ENCODE peak calls at places on chromosomes 11 and 22, in four cellular contexts. Z is heart right ventricle, D is HAP-1, X is body of pancreas. W is an unnamed sample.
A peak's percentile ranks its signal among the peaks of the same experiment; 100 is the strongest.

GRCh38 chr11:94768602-94769511 is 701 bp downstream of the AMOTL1 start:
- DNase-seq in Z (peak; percentile 58), D (no peak), X (peak; percentile 48), W (no peak)

GRCh38 chr11:9330387-9331384 is 16.3 kb upstream of the TMEM41B start:
- DNase-seq in Z (no peak), D (no peak), X (no peak), W (no peak)

GRCh38 chr22:49101225-49101624 is 726.4 kb downstream of the BRD1 start:
- DNase-seq in Z (no peak), D (no peak), X (no peak), W (no peak)

GRCh38 chr11:11155962-11156815 is 196.9 kb downstream of the CSNK2A3 start:
- DNase-seq in Z (no peak), D (peak; percentile 11), X (no peak), W (peak; percentile 75)

GRCh38 chr11:109486129-109486528 is 64.1 kb downstream of the C11orf87 start:
- DNase-seq in Z (no peak), D (no peak), X (no peak), W (no peak)

GRCh38 chr22:47043835-47044721 is 281.6 kb downstream of the TBC1D22A start:
- DNase-seq in Z (no peak), D (no peak), X (peak; percentile 87), W (no peak)

GRCh38 chr11:94511932-94512781 is at the start of gene C11orf97:
- DNase-seq in Z (peak; percentile 45), D (no peak), X (peak; percentile 73), W (peak; percentile 89)

GRCh38 chr22:24400726-24401596 is 26.4 kb upstream of the ADORA2A start:
- DNase-seq in Z (no peak), D (no peak), X (no peak), W (no peak)

GRCh38 chr11:115501895-115502589 is 2.2 kb downstream of the CADM1 start:
- DNase-seq in Z (no peak), D (peak; percentile 9), X (no peak), W (peak; percentile 38)

GRCh38 chr11:129279326-129280026 is 87.4 kb upstream of the ARHGAP32 start:
- DNase-seq in Z (peak; percentile 69), D (peak; percentile 69), X (peak; percentile 80), W (peak; percentile 85)

GRCh38 chr22:40247976-40248375 is 70.3 kb downstream of the TNRC6B start:
- DNase-seq in Z (no peak), D (no peak), X (no peak), W (no peak)

GRCh38 chr11:60891103-60891741 is 15.2 kb downstream of the PRPF19 start:
- DNase-seq in Z (no peak), D (no peak), X (no peak), W (no peak)

GRCh38 chr11:88266157-88266556 is 71.4 kb downstream of the CTSC start:
- DNase-seq in Z (no peak), D (no peak), X (no peak), W (no peak)

GRCh38 chr11:120564573-120565301 is 53.2 kb downstream of the GRIK4 start:
- DNase-seq in Z (peak; percentile 51), D (no peak), X (peak; percentile 27), W (peak; percentile 76)

GRCh38 chr11:132028380-132029240 is 658.2 kb downstream of the NTM start:
- DNase-seq in Z (peak; percentile 11), D (no peak), X (peak; percentile 59), W (peak; percentile 72)

GRCh38 chr11:61919113-61919840 is 1.9 kb upstream of the RAB3IL1 start:
- DNase-seq in Z (no peak), D (no peak), X (no peak), W (no peak)

GRCh38 chr11:46669606-46670243 is 30.7 kb downstream of the ARHGAP1 start:
- DNase-seq in Z (no peak), D (no peak), X (no peak), W (peak; percentile 54)

GRCh38 chr11:19715373-19715772 is 2.7 kb downstream of the NAV2 start:
- DNase-seq in Z (no peak), D (no peak), X (peak; percentile 50), W (no peak)

GRCh38 chr11:3000032-3000961 is 8.2 kb upstream of the NAP1L4 start:
- DNase-seq in Z (peak; percentile 69), D (no peak), X (peak; percentile 92), W (no peak)

GRCh38 chr11:69912161-69912910 is 93.1 kb upstream of the FGF3 start:
- DNase-seq in Z (no peak), D (no peak), X (peak; percentile 22), W (no peak)

GRCh38 chr11:33557201-33557600 is 143.4 kb downstream of the C11orf91 start:
- DNase-seq in Z (no peak), D (peak; percentile 30), X (no peak), W (peak; percentile 34)

GRCh38 chr11:19644316-19644715 is 68.3 kb upstream of the NAV2 start:
- DNase-seq in Z (no peak), D (no peak), X (no peak), W (no peak)

GRCh38 chr22:25953919-25954318 is 211.9 kb downstream of the MYO18B start:
- DNase-seq in Z (no peak), D (no peak), X (no peak), W (no peak)

GRCh38 chr11:112509300-112509699 is 248.6 kb upstream of the PLET1 start:
- DNase-seq in Z (no peak), D (no peak), X (no peak), W (no peak)

GRCh38 chr11:113176971-113177370 is 137.4 kb upstream of the TTC12 start:
- DNase-seq in Z (no peak), D (no peak), X (no peak), W (peak; percentile 54)

GRCh38 chr22:23984430-23984829 is 4.5 kb downstream of the GSTT2 start:
- DNase-seq in Z (no peak), D (peak; percentile 43), X (no peak), W (peak; percentile 63)

GRCh38 chr11:69114362-69114761 is 41.4 kb upstream of the SMIM38 start:
- DNase-seq in Z (no peak), D (no peak), X (no peak), W (no peak)

GRCh38 chr11:17479284-17480214 is 2.9 kb upstream of the ABCC8 start:
- DNase-seq in Z (peak; percentile 43), D (peak; percentile 60), X (peak; percentile 40), W (peak; percentile 77)

GRCh38 chr11:130124096-130124495 is 35.5 kb upstream of the ST14 start:
- DNase-seq in Z (peak; percentile 53), D (no peak), X (peak; percentile 30), W (no peak)

GRCh38 chr22:27397948-27398330 is 403.6 kb downstream of the MN1 start:
- DNase-seq in Z (peak; percentile 53), D (no peak), X (peak; percentile 35), W (no peak)

GRCh38 chr22:39176673-39177455 is 24.4 kb upstream of the CBX7 start:
- DNase-seq in Z (no peak), D (no peak), X (no peak), W (no peak)

GRCh38 chr11:87878373-87878779 is 296.9 kb downstream of the RAB38 start:
- DNase-seq in Z (no peak), D (no peak), X (no peak), W (peak; percentile 54)

GRCh38 chr22:30344447-30345200 is 12.1 kb downstream of the SF3A1 start:
- DNase-seq in Z (no peak), D (no peak), X (no peak), W (no peak)

GRCh38 chr11:1564535-1565172 is 7.4 kb downstream of the DUSP8 start:
- DNase-seq in Z (peak; percentile 80), D (no peak), X (peak; percentile 93), W (peak; percentile 88)

GRCh38 chr11:119376197-119376847 is 5.2 kb downstream of the USP2 start:
- DNase-seq in Z (no peak), D (no peak), X (peak; percentile 85), W (no peak)

GRCh38 chr11:58805065-58805464 is 39.4 kb downstream of the GLYATL2 start:
- DNase-seq in Z (no peak), D (no peak), X (no peak), W (no peak)

GRCh38 chr22:35065796-35066218 is at the start of gene ISX:
- DNase-seq in Z (no peak), D (no peak), X (no peak), W (no peak)

GRCh38 chr11:66891849-66892660 is 35.2 kb downstream of the LRFN4 start:
- DNase-seq in Z (no peak), D (no peak), X (peak; percentile 76), W (peak; percentile 96)

GRCh38 chr11:66889974-66890373 is 33.1 kb downstream of the LRFN4 start:
- DNase-seq in Z (no peak), D (peak; percentile 52), X (no peak), W (no peak)

GRCh38 chr11:66888282-66888681 is 31.4 kb downstream of the LRFN4 start:
- DNase-seq in Z (no peak), D (no peak), X (no peak), W (no peak)

GRCh38 chr11:66887531-66887930 is 30.7 kb downstream of the LRFN4 start:
- DNase-seq in Z (peak; percentile 51), D (no peak), X (no peak), W (no peak)

DNA sequence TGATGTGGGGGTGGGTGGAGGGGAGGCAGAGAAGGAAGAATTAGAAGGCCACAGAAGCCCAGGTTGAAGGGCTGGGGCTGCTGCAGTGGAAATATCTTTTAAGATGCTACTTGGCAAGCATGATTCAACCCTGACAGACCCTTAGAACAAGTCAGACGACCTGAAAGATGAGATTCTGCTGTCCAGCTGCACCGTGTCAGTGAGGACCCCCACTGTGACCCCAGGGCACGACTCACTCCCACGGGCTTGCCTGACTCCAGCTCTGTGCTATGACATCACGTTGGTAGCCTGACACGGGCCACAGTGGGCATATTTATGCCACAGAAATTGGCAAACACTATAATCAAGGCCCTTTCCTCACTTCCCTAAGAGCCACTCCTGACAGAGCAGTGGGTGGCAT is 36.1 kb downstream of the LRFN4 start:
- DNase-seq in Z (no peak), D (no peak), X (no peak), W (no peak)
- H3K4me3 ChIP-seq in Z (no peak overlapping the region), D (no peak overlapping the region), X (no peak overlapping the region), W (no peak overlapping the region)

GRCh38 chr22:45977003-45977395 is at the start of gene WNT7B:
- DNase-seq in Z (no peak), D (no peak), X (peak; percentile 47), W (peak; percentile 36)
- H3K4me3 ChIP-seq in Z (peak within 1 kb of the TSS; percentile 27), D (peak within 1 kb of the TSS; percentile 20), X (no peak within 1 kb of the TSS), W (no peak within 1 kb of the TSS)

GRCh38 chr22:42074153-42074750 is at the start of gene PHETA2:
- DNase-seq in Z (no peak), D (no peak), X (peak; percentile 66), W (peak; percentile 46)

GRCh38 chr22:42074846-42075245 is 798 bp downstream of the PHETA2 start:
- DNase-seq in Z (no peak), D (no peak), X (no peak), W (no peak)

GRCh38 chr22:42076764-42077485 is 2.6 kb upstream of the SMDT1 start:
- DNase-seq in Z (no peak), D (no peak), X (no peak), W (no peak)

GRCh38 chr22:42073568-42074152 is 388 bp upstream of the PHETA2 start:
- DNase-seq in Z (no peak), D (no peak), X (no peak), W (no peak)

GRCh38 chr22:42075277-42075676 is 1.2 kb downstream of the PHETA2 start:
- DNase-seq in Z (no peak), D (no peak), X (no peak), W (no peak)
- H3K4me3 ChIP-seq in Z (peak overlapping the region; percentile 63), D (no peak overlapping the region), X (no peak overlapping the region), W (no peak overlapping the region)

DNA sequence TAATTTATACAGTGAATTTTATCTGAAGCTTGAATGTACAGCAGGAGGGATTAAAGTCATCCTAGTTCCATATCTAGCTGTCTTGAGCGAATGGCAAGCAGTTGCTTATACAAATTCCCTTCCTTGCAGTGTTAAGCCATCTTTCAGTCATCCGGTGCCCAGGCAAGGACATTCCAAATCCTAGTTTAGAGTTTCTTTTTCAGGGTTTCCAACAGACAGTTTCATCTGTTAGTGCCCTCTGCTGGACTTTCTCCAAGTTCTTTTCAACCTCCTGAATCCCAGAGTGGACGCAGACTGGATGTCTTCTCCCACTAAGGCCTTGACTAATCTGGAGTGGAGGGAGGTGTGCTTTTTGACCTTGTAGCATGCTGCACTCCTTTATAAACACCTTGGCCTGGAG is 45.4 kb downstream of the GRAMD1B start:
- DNase-seq in Z (no peak), D (peak; percentile 39), X (no peak), W (peak; percentile 71)
- H3K4me3 ChIP-seq in Z (no peak overlapping the region), D (no peak overlapping the region), X (no peak overlapping the region), W (no peak overlapping the region)